ENCODE peak calls at places on chromosomes 1 and 21, in nine cellular contexts. One of them, this sample, is unnamed.

GRCh38 chr1:39701092-39701460 is 9.8 kb upstream of the HPCAL4 start:
- DNase-seq in LoVo: no peak
- DNase-seq in KBM-7: no peak
- DNase-seq in activated T-cell treated with anti-CD3 and anti-CD28 coated beads for 24 hours: no peak
- DNase-seq in C1 segment of cervical spinal cord: no peak
- DNase-seq in activated CD4-positive, alpha-beta T cell treated with anti-CD3 and anti-CD28 coated beads, Interleukin-2, amount 50 U/mL, for 48 hours: no peak
- DNase-seq in foreskin fibroblast: no peak
- DNase-seq in mammary epithelial cell: no peak
- DNase-seq in nephron progenitor cell: no peak
- DNase-seq in this sample: no peak

GRCh38 chr1:68051475-68051874 is 1.0 kb upstream of the DIRAS3 start:
- DNase-seq in LoVo: no peak
- DNase-seq in KBM-7: no peak
- DNase-seq in activated T-cell treated with anti-CD3 and anti-CD28 coated beads for 24 hours: no peak
- DNase-seq in C1 segment of cervical spinal cord: no peak
- DNase-seq in activated CD4-positive, alpha-beta T cell treated with anti-CD3 and anti-CD28 coated beads, Interleukin-2, amount 50 U/mL, for 48 hours: no peak
- DNase-seq in foreskin fibroblast: peak
- DNase-seq in mammary epithelial cell: peak
- DNase-seq in nephron progenitor cell: peak
- DNase-seq in this sample: no peak

GRCh38 chr1:173479649-173480048 is 2.5 kb downstream of the PRDX6 start:
- DNase-seq in LoVo: no peak
- DNase-seq in KBM-7: no peak
- DNase-seq in activated T-cell treated with anti-CD3 and anti-CD28 coated beads for 24 hours: no peak
- DNase-seq in C1 segment of cervical spinal cord: no peak
- DNase-seq in activated CD4-positive, alpha-beta T cell treated with anti-CD3 and anti-CD28 coated beads, Interleukin-2, amount 50 U/mL, for 48 hours: no peak
- DNase-seq in foreskin fibroblast: no peak
- DNase-seq in mammary epithelial cell: no peak
- DNase-seq in nephron progenitor cell: no peak
- DNase-seq in this sample: no peak

GRCh38 chr1:214174508-214175199 is 106.3 kb upstream of the SMYD2 start:
- DNase-seq in LoVo: no peak
- DNase-seq in KBM-7: no peak
- DNase-seq in activated T-cell treated with anti-CD3 and anti-CD28 coated beads for 24 hours: no peak
- DNase-seq in C1 segment of cervical spinal cord: no peak
- DNase-seq in activated CD4-positive, alpha-beta T cell treated with anti-CD3 and anti-CD28 coated beads, Interleukin-2, amount 50 U/mL, for 48 hours: no peak
- DNase-seq in foreskin fibroblast: no peak
- DNase-seq in mammary epithelial cell: no peak
- DNase-seq in nephron progenitor cell: no peak
- DNase-seq in this sample: no peak

GRCh38 chr1:164953095-164953494 is 394.1 kb downstream of the PBX1 start:
- DNase-seq in LoVo: no peak
- DNase-seq in KBM-7: no peak
- DNase-seq in activated T-cell treated with anti-CD3 and anti-CD28 coated beads for 24 hours: no peak
- DNase-seq in C1 segment of cervical spinal cord: no peak
- DNase-seq in activated CD4-positive, alpha-beta T cell treated with anti-CD3 and anti-CD28 coated beads, Interleukin-2, amount 50 U/mL, for 48 hours: no peak
- DNase-seq in foreskin fibroblast: no peak
- DNase-seq in mammary epithelial cell: no peak
- DNase-seq in nephron progenitor cell: no peak
- DNase-seq in this sample: no peak

GRCh38 chr1:2255420-2256369 is 27.6 kb downstream of the SKI start:
- DNase-seq in LoVo: peak
- DNase-seq in KBM-7: peak
- DNase-seq in activated T-cell treated with anti-CD3 and anti-CD28 coated beads for 24 hours: peak
- DNase-seq in C1 segment of cervical spinal cord: no peak
- DNase-seq in activated CD4-positive, alpha-beta T cell treated with anti-CD3 and anti-CD28 coated beads, Interleukin-2, amount 50 U/mL, for 48 hours: peak
- DNase-seq in foreskin fibroblast: peak
- DNase-seq in mammary epithelial cell: peak
- DNase-seq in nephron progenitor cell: no peak
- DNase-seq in this sample: peak

GRCh38 chr21:42533963-42534355 is 20.3 kb downstream of the SLC37A1 start:
- DNase-seq in LoVo: no peak
- DNase-seq in KBM-7: no peak
- DNase-seq in activated T-cell treated with anti-CD3 and anti-CD28 coated beads for 24 hours: no peak
- DNase-seq in C1 segment of cervical spinal cord: no peak
- DNase-seq in activated CD4-positive, alpha-beta T cell treated with anti-CD3 and anti-CD28 coated beads, Interleukin-2, amount 50 U/mL, for 48 hours: no peak
- DNase-seq in foreskin fibroblast: no peak
- DNase-seq in mammary epithelial cell: no peak
- DNase-seq in nephron progenitor cell: no peak
- DNase-seq in this sample: no peak

GRCh38 chr1:218347316-218347712 is 2.2 kb downstream of the TGFB2 start:
- DNase-seq in LoVo: no peak
- DNase-seq in KBM-7: peak
- DNase-seq in activated T-cell treated with anti-CD3 and anti-CD28 coated beads for 24 hours: no peak
- DNase-seq in C1 segment of cervical spinal cord: no peak
- DNase-seq in activated CD4-positive, alpha-beta T cell treated with anti-CD3 and anti-CD28 coated beads, Interleukin-2, amount 50 U/mL, for 48 hours: no peak
- DNase-seq in foreskin fibroblast: no peak
- DNase-seq in mammary epithelial cell: peak
- DNase-seq in nephron progenitor cell: peak
- DNase-seq in this sample: peak

GRCh38 chr1:11272842-11273594 is at the start of gene UBIAD1:
- DNase-seq in LoVo: peak
- DNase-seq in KBM-7: peak
- DNase-seq in activated T-cell treated with anti-CD3 and anti-CD28 coated beads for 24 hours: peak
- DNase-seq in C1 segment of cervical spinal cord: peak
- DNase-seq in activated CD4-positive, alpha-beta T cell treated with anti-CD3 and anti-CD28 coated beads, Interleukin-2, amount 50 U/mL, for 48 hours: peak
- DNase-seq in foreskin fibroblast: peak
- DNase-seq in mammary epithelial cell: peak
- DNase-seq in nephron progenitor cell: peak
- DNase-seq in this sample: peak